ENCODE peak calls at places on chromosomes 4 and X, in six cellular contexts. L is SW480; Z is Panc1; M is activated naive CD4-positive, alpha-beta T cell treated with anti-CD3 and anti-CD28 coated beads, Interleukin-2, amount 10 ng/mL, durations not matched to agents 7 days and 5 days; K is stimulated activated CD4-positive, alpha-beta T cell treated with anti-CD3 and anti-CD28 coated beads, Interleukin-4, amount 100 ng/mL, for 24 hours; U is ELF-1. V is an unnamed sample.

GRCh38 chr4:123034023-123034422 is 111.6 kb upstream of the NUDT6 start:
- DNase-seq in L (no peak), Z (no peak), K (no peak), U (no peak), M (no peak), V (no peak)

GRCh38 chrX:150540965-150541364 is 27.5 kb upstream of the MTM1 start:
- DNase-seq in L (no peak), M (no peak), U (no peak), Z (no peak), K (no peak), V (no peak)

GRCh38 chrX:129719268-129719667 is 19.5 kb upstream of the XPNPEP2 start:
- DNase-seq in U (no peak), L (no peak), M (no peak), Z (no peak), K (no peak), V (no peak)

GRCh38 chr4:1183985-1184773 is 11.8 kb upstream of the SPON2 start:
- DNase-seq in U (no peak), Z (no peak), K (no peak), L (no peak), M (no peak), V (no peak)

GRCh38 chrX:73851014-73852009 is 288.3 kb downstream of the CHIC1 start:
- DNase-seq in Z (no peak), L (no peak), M (no peak), K (no peak), U (no peak), V (peak)

GRCh38 chr4:106194801-106195200 is 121.2 kb downstream of the TBCK start:
- DNase-seq in Z (no peak), M (no peak), K (no peak), L (no peak), U (no peak), V (no peak)

GRCh38 chr4:3860061-3860912 is 94.1 kb downstream of the ADRA2C start:
- DNase-seq in Z (no peak), L (no peak), K (no peak), M (no peak), U (no peak), V (no peak)

GRCh38 chr4:128636906-128637305 is 172.6 kb upstream of the JADE1 start:
- DNase-seq in K (no peak), M (no peak), U (no peak), Z (no peak), L (no peak), V (no peak)

GRCh38 chr4:71338846-71339593 is at the start of gene SLC4A4:
- DNase-seq in K (no peak), L (peak), U (no peak), M (no peak), Z (no peak), V (peak)

GRCh38 chrX:24448762-24449161 is 16.3 kb upstream of the PDK3 start:
- DNase-seq in M (no peak), L (no peak), K (no peak), Z (no peak), U (no peak), V (no peak)